ENCODE peak calls at places on chromosomes 11 and 22, in seven cellular contexts. S, X, I, H, L, D and B are unnamed samples.

GRCh38 chr11:63892233-63892632 is 24.7 kb downstream of the RCOR2 start:
- DNase-seq in S (no peak), H (peak), I (no peak), L (peak), D (no peak), X (peak), B (peak)

GRCh38 chr22:18954941-18955571 is 19.0 kb upstream of the PRODH start:
- DNase-seq in L (no peak), S (no peak), X (no peak), D (no peak), I (no peak), H (no peak), B (no peak)

GRCh38 chr11:69641681-69642548 is 959 bp downstream of the CCND1 start:
- DNase-seq in D (no peak), X (peak), I (no peak), H (peak), S (no peak), L (no peak), B (no peak)

GRCh38 chr11:89176938-89177337 is 737 bp upstream of the TYR start:
- DNase-seq in X (no peak), H (no peak), D (no peak), S (no peak), I (no peak), L (no peak), B (no peak)

GRCh38 chr11:34637303-34637702 is 16.4 kb downstream of the EHF start:
- DNase-seq in S (peak), H (no peak), L (no peak), I (no peak), D (no peak), X (no peak), B (no peak)

GRCh38 chr22:45335021-45335818 is 25.5 kb downstream of the FAM118A start:
- DNase-seq in L (peak), D (no peak), X (no peak), I (no peak), S (peak), H (no peak), B (no peak)

GRCh38 chr22:19880786-19881569 is 26.3 kb upstream of the GNB1L start:
- DNase-seq in H (peak), I (no peak), S (no peak), D (peak), L (peak), X (peak), B (peak)

GRCh38 chr11:43948341-43949185 is 6.1 kb downstream of the C11orf96 start:
- DNase-seq in H (no peak), D (no peak), I (no peak), X (no peak), S (no peak), L (no peak), B (no peak)

GRCh38 chr11:37710031-37710430 is 1112.0 kb upstream of the RAG2 start:
- DNase-seq in X (peak), L (peak), D (no peak), I (no peak), H (peak), S (no peak), B (no peak)

GRCh38 chr11:47435687-47436086 is 9.4 kb upstream of the PSMC3 start:
- DNase-seq in D (no peak), I (no peak), S (no peak), L (no peak), H (no peak), X (no peak), B (no peak)

GRCh38 chr11:27204527-27204926 is 158.5 kb downstream of the CCDC34 start:
- DNase-seq in D (no peak), X (no peak), L (peak), S (no peak), H (peak), I (no peak), B (no peak)

GRCh38 chr22:49597428-49598039 is 230.1 kb downstream of the BRD1 start:
- DNase-seq in S (no peak), L (no peak), H (no peak), X (no peak), I (no peak), D (no peak), B (no peak)

GRCh38 chr22:41725510-41726110 is 26.3 kb downstream of the MEI1 start:
- DNase-seq in S (no peak), H (peak), I (no peak), L (peak), X (no peak), D (no peak), B (peak)

GRCh38 chr22:35987487-35987886 is 41.1 kb downstream of the RBFOX2 start:
- DNase-seq in L (no peak), H (peak), D (no peak), S (no peak), I (no peak), X (no peak), B (peak)

GRCh38 chr11:127733552-127733951 is 733.0 kb upstream of the KIRREL3 start:
- DNase-seq in D (no peak), S (no peak), L (no peak), H (no peak), X (no peak), I (no peak), B (no peak)

GRCh38 chr11:102522332-102523207 is 8.0 kb downstream of the MMP7 start:
- DNase-seq in S (no peak), D (no peak), L (peak), X (no peak), H (no peak), I (no peak), B (peak)

GRCh38 chr11:86264649-86265048 is 20.1 kb downstream of the EED start:
- DNase-seq in L (no peak), S (no peak), X (no peak), D (no peak), I (no peak), H (no peak), B (no peak)

GRCh38 chr11:56910046-56910753 is 78.5 kb upstream of the OR5AK2 start:
- DNase-seq in D (no peak), I (no peak), L (no peak), S (no peak), H (no peak), X (no peak), B (peak)

GRCh38 chr11:72760543-72761400 is 8.6 kb upstream of the ARAP1 start:
- DNase-seq in S (no peak), L (peak), X (peak), I (no peak), H (peak), D (no peak), B (peak)

GRCh38 chr11:13118194-13118593 is 109.1 kb downstream of the RASSF10 start:
- DNase-seq in D (peak), S (no peak), H (peak), L (peak), I (no peak), X (peak), B (peak)

GRCh38 chr11:6260207-6260726 is 629 bp downstream of the CCKBR start:
- DNase-seq in S (no peak), D (no peak), L (no peak), X (no peak), H (no peak), I (no peak), B (no peak)

GRCh38 chr11:112157274-112157766 is 6.6 kb downstream of the IL18 start:
- DNase-seq in D (peak), H (peak), I (no peak), L (peak), S (no peak), X (peak), B (peak)

GRCh38 chr11:1729692-1730011 is 20.7 kb downstream of the IFITM10 start:
- DNase-seq in I (no peak), L (no peak), X (no peak), S (no peak), H (no peak), D (no peak), B (peak)

GRCh38 chr11:47971501-47971900 is 8.9 kb upstream of the PTPRJ start:
- DNase-seq in D (no peak), X (no peak), S (no peak), H (no peak), I (no peak), L (no peak), B (no peak)

GRCh38 chr11:1116666-1117390 is 40.9 kb upstream of the MUC5AC start:
- DNase-seq in S (no peak), I (no peak), L (no peak), X (no peak), D (no peak), H (no peak), B (no peak)

GRCh38 chr11:80280737-80281136 is 839.9 kb upstream of the TENM4 start:
- DNase-seq in H (no peak), D (no peak), X (no peak), L (no peak), I (no peak), S (peak), B (no peak)

GRCh38 chr11:128207861-128208321 is 379.5 kb downstream of the ETS1 start:
- DNase-seq in D (peak), I (no peak), H (peak), X (peak), L (peak), S (no peak), B (peak)

GRCh38 chr11:120034881-120035620 is 102.9 kb downstream of the TRIM29 start:
- DNase-seq in L (no peak), D (no peak), S (no peak), H (no peak), X (no peak), I (no peak), B (no peak)

GRCh38 chr11:88175707-88176066 is 444 bp upstream of the RAB38 start:
- DNase-seq in I (no peak), H (no peak), L (peak), D (no peak), S (no peak), X (no peak), B (peak)

GRCh38 chr22:46827072-46827780 is 64.8 kb downstream of the TBC1D22A start:
- DNase-seq in L (no peak), X (no peak), D (no peak), S (no peak), I (no peak), H (no peak), B (no peak)

GRCh38 chr11:130400793-130401483 is 27.5 kb downstream of the ADAMTS8 start:
- DNase-seq in D (no peak), L (peak), S (no peak), X (peak), I (no peak), H (peak), B (peak)

GRCh38 chr22:37631448-37632173 is 7.9 kb upstream of the SH3BP1 start:
- DNase-seq in D (no peak), H (no peak), L (no peak), S (no peak), I (no peak), X (no peak), B (no peak)

GRCh38 chr11:10432493-10432892 is 22.6 kb upstream of the AMPD3 start:
- DNase-seq in D (no peak), I (no peak), H (no peak), L (no peak), X (no peak), S (no peak), B (no peak)

GRCh38 chr11:126363706-126364245 is 8.3 kb downstream of the ST3GAL4 start:
- DNase-seq in X (no peak), L (no peak), I (no peak), D (no peak), S (peak), H (no peak), B (peak)

GRCh38 chr22:35905894-35906293 is 122.7 kb downstream of the RBFOX2 start:
- DNase-seq in X (no peak), S (no peak), D (no peak), L (no peak), I (no peak), H (no peak), B (no peak)